ENCODE peak calls at places on chromosome 21, in four cellular contexts. D is ascending aorta, G is B cell, Q is AG04450. J is an unnamed sample.
A peak's percentile ranks its signal among the peaks of the same experiment; 100 is the strongest.

GRCh38 chr21:43268804-43269186 is 100.0 kb downstream of the CRYAA start:
- DNase-seq in D (no peak), G (no peak), Q (no peak), J (no peak)

GRCh38 chr21:21666689-21667088 is 668.5 kb downstream of the NCAM2 start:
- DNase-seq in D (no peak), G (no peak), Q (no peak), J (no peak)

GRCh38 chr21:33121715-33122475 is 52.0 kb downstream of the OLIG1 start:
- DNase-seq in D (no peak), G (no peak), Q (no peak), J (no peak)

GRCh38 chr21:40120944-40121575 is 253.8 kb downstream of the PCP4 start:
- DNase-seq in D (no peak), G (peak; percentile 6), Q (no peak), J (no peak)

GRCh38 chr21:44986471-44987291 is 46.9 kb downstream of the SLX9 start:
- DNase-seq in D (peak; percentile 65), G (no peak), Q (no peak), J (no peak)

GRCh38 chr21:34992736-34993135 is 56.4 kb downstream of the RUNX1 start:
- DNase-seq in D (no peak), G (no peak), Q (no peak), J (peak; percentile 48)

GRCh38 chr21:28066051-28066450 is 926.6 kb downstream of the LTN1 start:
- DNase-seq in D (no peak), G (no peak), Q (no peak), J (no peak)

GRCh38 chr21:41171210-41171609 is 3.2 kb downstream of the BACE2 start:
- DNase-seq in D (peak; percentile 78), G (no peak), Q (no peak), J (no peak)

GRCh38 chr21:39581414-39581813 is 31.3 kb upstream of the B3GALT5 start:
- DNase-seq in D (no peak), G (no peak), Q (no peak), J (no peak)

GRCh38 chr21:45378258-45378966 is 26.6 kb upstream of the COL18A1 start:
- DNase-seq in D (peak; percentile 37), G (no peak), Q (peak; percentile 26), J (no peak)

GRCh38 chr21:18222346-18222745 is 22.3 kb upstream of the CHODL start:
- DNase-seq in D (no peak), G (no peak), Q (no peak), J (no peak)

GRCh38 chr21:33071878-33072306 is 2.0 kb downstream of the OLIG1 start:
- DNase-seq in D (no peak), G (no peak), Q (no peak), J (no peak)

GRCh38 chr21:36190736-36191135 is 34.1 kb downstream of the DOP1B start:
- DNase-seq in D (no peak), G (no peak), Q (no peak), J (no peak)

DNA sequence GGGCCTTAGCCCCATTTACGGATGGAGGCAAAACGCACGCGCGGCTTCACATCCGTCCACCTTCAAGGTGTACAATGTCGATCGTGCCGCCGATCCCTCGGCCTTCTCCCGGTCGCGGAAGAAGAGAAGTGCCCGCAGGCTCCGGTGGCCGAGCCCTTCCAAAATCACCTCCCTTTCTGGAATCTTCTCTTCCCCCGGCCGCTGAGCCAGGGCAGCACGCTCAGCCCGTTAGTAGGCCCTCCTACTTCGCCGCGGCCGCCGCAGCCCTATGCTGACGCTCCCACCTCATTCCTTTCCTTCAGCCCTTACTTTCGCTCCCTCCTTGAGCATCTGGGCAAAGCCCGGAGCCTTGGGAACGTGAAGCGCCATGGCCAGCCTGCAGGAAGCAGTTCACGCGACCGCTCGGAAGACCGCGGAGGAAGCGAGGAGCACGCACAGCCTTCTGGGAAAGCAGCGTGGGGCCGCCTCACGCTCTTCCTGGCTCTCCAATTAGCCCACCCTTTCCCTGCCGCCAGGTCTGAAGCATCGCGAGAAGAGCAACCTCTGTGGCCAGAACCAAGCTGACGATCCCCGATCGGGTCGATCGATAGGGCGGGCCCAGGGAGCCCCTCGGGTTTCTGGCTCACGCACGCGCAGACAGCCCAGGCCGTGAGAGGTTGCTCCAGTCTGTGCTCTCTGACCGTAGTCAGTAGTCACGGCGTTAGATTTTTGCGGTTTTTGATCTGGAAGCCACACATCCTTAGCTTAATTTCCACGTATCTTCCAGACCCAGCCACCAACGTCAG is at the start of gene CCT8:
- DNase-seq in D (peak; percentile 99), G (peak; percentile 98), Q (peak; percentile 99), J (peak; percentile 83)
- TF ChIP-seq CTCF in D (no peak), G (no peak), Q (no peak), J (no peak)

GRCh38 chr21:25036775-25037174 is 570.5 kb downstream of the MRPL39 start:
- DNase-seq in D (no peak), G (no peak), Q (no peak), J (no peak)

GRCh38 chr21:25039461-25040380 is 567.6 kb downstream of the MRPL39 start:
- DNase-seq in D (no peak), G (peak; percentile 63), Q (no peak), J (no peak)
- TF ChIP-seq CTCF in D (no peak), G (peak; percentile 63), Q (peak; percentile 44), J (no peak)

GRCh38 chr21:42231761-42232160 is 12.8 kb downstream of the ABCG1 start:
- DNase-seq in D (no peak), G (no peak), Q (no peak), J (no peak)

GRCh38 chr21:42232176-42232825 is 13.4 kb downstream of the ABCG1 start:
- DNase-seq in D (no peak), G (peak; percentile 39), Q (no peak), J (no peak)

GRCh38 chr21:42234026-42234425 is 15.1 kb downstream of the ABCG1 start:
- DNase-seq in D (no peak), G (no peak), Q (no peak), J (no peak)

GRCh38 chr21:42234464-42235241 is 15.7 kb downstream of the ABCG1 start:
- DNase-seq in D (peak; percentile 80), G (peak; percentile 92), Q (no peak), J (no peak)

DNA sequence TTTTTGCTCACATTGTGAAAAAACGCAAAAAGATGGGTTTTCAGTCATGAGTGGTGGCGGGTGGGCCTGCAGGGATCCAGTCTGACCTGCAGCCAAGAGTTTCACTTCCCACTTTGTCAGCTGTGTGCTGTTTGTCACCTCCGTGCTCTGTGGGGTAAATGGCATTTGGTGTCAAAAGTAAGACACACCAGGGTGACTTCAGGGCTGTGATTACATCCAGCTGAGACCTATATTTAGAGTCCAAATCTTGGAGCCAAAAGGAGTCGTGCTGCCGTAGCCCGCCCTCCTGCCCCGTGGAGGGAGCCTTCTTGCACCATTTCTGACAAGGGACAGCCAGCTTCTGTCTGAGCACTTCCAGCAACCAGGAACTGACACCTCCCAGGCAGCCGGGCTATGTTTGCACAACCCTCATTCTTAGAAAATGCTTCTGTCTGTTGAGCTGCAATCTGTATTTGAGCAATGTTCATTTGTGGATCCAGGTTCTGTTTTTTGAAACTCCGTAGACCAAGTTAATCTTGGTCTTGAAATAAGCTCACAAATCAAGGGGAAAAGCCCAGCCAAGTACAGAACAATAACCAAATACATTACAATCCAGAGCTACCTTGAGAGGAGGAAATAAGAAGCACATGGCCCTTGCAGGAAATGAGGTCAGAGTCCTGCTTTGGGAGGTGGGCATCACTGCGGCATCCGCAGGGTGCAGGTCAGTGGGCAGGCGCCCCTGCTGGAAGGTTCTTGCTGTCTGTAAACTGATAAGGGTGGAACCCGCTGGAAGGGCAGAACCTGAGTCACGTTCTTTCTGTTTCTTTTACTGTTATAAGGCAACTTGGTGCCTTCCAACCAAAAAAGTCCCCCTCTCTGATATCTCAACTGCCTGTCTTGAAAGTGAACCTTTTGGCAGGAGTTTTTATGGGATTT is 14.4 kb downstream of the ABCG1 start:
- DNase-seq in D (peak; percentile 87), G (peak; percentile 87), Q (no peak), J (no peak)
- TF ChIP-seq CTCF in D (peak; percentile 26), G (peak; percentile 69), Q (peak; percentile 32), J (no peak)

GRCh38 chr21:26842976-26843911 is 2.0 kb downstream of the ADAMTS1 start:
- DNase-seq in D (peak; percentile 97), G (no peak), Q (peak; percentile 87), J (peak; percentile 69)

GRCh38 chr21:26845750-26846035 is 484 bp upstream of the ADAMTS1 start:
- DNase-seq in D (no peak), G (no peak), Q (no peak), J (no peak)

GRCh38 chr21:26843912-26844257 is 1.3 kb downstream of the ADAMTS1 start:
- DNase-seq in D (no peak), G (no peak), Q (no peak), J (no peak)

GRCh38 chr21:26845066-26845749 is at the start of gene ADAMTS1:
- DNase-seq in D (peak; percentile 97), G (no peak), Q (peak; percentile 89), J (peak; percentile 80)

DNA sequence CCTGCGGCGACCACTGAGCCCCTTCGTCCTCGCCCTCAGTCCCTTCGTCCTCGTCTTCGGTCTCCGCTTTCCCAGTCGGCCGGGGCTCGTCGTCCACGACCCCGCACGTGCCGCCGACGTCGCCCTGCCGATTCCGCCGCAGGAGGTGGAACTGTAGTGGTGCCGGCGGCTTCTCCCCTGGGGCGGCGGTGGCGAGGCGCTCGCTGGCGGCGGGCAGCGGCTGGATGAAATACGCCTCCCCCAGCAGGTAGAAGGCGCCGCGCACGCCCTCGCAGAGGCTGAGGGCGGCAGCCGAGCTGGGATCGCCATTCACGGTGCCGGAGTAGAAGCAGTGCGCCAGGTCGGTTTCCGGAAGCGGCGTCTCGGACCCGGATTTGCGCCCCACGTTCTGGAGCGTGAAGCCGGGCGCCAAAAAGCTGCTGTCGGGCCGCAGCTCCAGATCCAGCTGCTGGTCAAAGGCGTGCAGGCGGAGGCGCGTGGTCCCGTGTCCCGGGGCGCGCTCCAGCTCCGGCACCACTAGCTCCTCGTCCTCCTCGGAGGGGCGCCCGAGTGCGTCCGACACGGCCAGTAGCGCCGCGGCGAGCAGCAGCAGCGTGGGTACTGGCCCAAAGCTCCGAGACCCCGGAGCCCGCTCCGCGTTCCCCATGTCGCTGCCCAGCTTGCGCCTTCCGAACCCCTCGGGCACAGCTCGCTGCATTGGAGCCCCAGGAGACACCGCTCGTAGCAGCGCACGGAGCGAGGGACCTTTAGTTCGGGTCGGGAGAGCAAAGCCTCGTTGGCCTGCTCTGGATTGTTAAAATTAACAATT is 747 bp downstream of the ADAMTS1 start:
- DNase-seq in D (peak; percentile 70), G (no peak), Q (no peak), J (no peak)
- TF ChIP-seq CTCF in D (no peak), G (no peak), Q (peak; percentile 28), J (no peak)